ENCODE peak calls at places on chromosomes 1 and 21, in six cellular contexts. H is tibial nerve, Y is prostate gland, Z is IMR-90, Q is stomach, X is gastrocnemius medialis. E is an unnamed sample.
A peak's percentile ranks its signal among the peaks of the same experiment; 100 is the strongest.

GRCh38 chr1:156559797-156560112 is 12.6 kb downstream of the IQGAP3 start:
- DNase-seq in H (no peak), Y (peak; percentile 69), Z (no peak), Q (no peak), X (no peak), E (no peak)

GRCh38 chr1:33867684-33868083 is 3.8 kb downstream of the HMGB4 start:
- DNase-seq in H (no peak), Y (no peak), Z (no peak), Q (no peak), X (no peak), E (no peak)

GRCh38 chr1:70429219-70429618 is 18.2 kb downstream of the CTH start:
- DNase-seq in H (no peak), Y (no peak), Z (peak; percentile 76), Q (no peak), X (no peak), E (no peak)

GRCh38 chr21:27391990-27392389 is 425.1 kb upstream of the ADAMTS5 start:
- DNase-seq in H (no peak), Y (no peak), Z (no peak), Q (no peak), X (no peak), E (no peak)

GRCh38 chr1:26156285-26157038 is 2.4 kb upstream of the FAM110D start:
- DNase-seq in H (no peak), Y (no peak), Z (no peak), Q (no peak), X (no peak), E (no peak)

GRCh38 chr1:25927541-25928265 is 21.5 kb upstream of the STMN1 start:
- DNase-seq in H (no peak), Y (no peak), Z (no peak), Q (no peak), X (no peak), E (peak; percentile 19)

GRCh38 chr1:113488576-113489177 is 98.4 kb downstream of the MAGI3 start:
- DNase-seq in H (no peak), Y (no peak), Z (no peak), Q (no peak), X (no peak), E (no peak)

GRCh38 chr1:28551381-28551780 is 1.5 kb upstream of the TRNAU1AP start:
- DNase-seq in H (no peak), Y (no peak), Z (no peak), Q (no peak), X (no peak), E (no peak)

GRCh38 chr1:7669559-7670208 is 101.4 kb upstream of the VAMP3 start:
- DNase-seq in H (peak; percentile 47), Y (peak; percentile 49), Z (peak; percentile 29), Q (peak; percentile 56), X (no peak), E (peak; percentile 49)

GRCh38 chr1:184836934-184837698 is 82.5 kb upstream of the EDEM3 start:
- DNase-seq in H (no peak), Y (no peak), Z (no peak), Q (peak; percentile 32), X (no peak), E (peak; percentile 25)

GRCh38 chr21:36113647-36114428 is 21.0 kb upstream of the CBR3 start:
- DNase-seq in H (no peak), Y (peak; percentile 47), Z (no peak), Q (peak; percentile 85), X (no peak), E (peak; percentile 49)

GRCh38 chr1:63984257-63984626 is 210.4 kb downstream of the ROR1 start:
- DNase-seq in H (no peak), Y (no peak), Z (peak; percentile 22), Q (no peak), X (no peak), E (no peak)

GRCh38 chr1:78301141-78301540 is 189.6 kb upstream of the PTGFR start:
- DNase-seq in H (no peak), Y (no peak), Z (no peak), Q (no peak), X (no peak), E (no peak)

GRCh38 chr1:78304766-78305165 is 186.0 kb upstream of the PTGFR start:
- DNase-seq in H (no peak), Y (no peak), Z (no peak), Q (no peak), X (no peak), E (no peak)

GRCh38 chr1:78297828-78298227 is 192.9 kb upstream of the PTGFR start:
- DNase-seq in H (no peak), Y (no peak), Z (no peak), Q (no peak), X (no peak), E (no peak)

DNA sequence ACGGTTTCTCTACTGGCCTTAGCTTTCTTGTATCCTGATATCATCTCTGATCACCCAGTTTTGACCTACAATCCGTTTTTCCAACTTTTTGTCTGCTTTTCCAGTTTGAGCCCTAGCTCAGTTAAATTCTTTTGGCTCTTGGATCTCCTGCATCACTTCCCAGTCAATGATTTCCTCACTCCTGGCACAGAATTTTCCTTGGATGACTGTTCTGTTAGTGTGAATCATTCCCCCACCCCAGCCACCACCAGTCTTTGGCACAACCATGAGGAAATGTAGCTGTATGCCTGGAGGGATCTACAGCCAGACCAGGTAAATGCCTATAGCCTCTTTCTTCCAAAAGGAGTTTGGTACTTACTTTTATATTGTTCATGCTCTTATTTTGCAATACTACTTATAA is 187.2 kb upstream of the PTGFR start:
- DNase-seq in H (peak; percentile 90), Y (no peak), Z (peak; percentile 95), Q (no peak), X (peak; percentile 49), E (peak; percentile 39)
- TF ChIP-seq POLR2A in H (no peak), Y (no peak), Z (no peak), Q (no peak), X (no peak), E (no peak)

GRCh38 chr1:165371588-165372235 is 15.2 kb upstream of the LMX1A start:
- DNase-seq in H (no peak), Y (no peak), Z (no peak), Q (no peak), X (no peak), E (no peak)
- H3K27ac ChIP-seq in H (no peak overlapping the region), Y (no peak overlapping the region), Z (no peak overlapping the region), Q (no peak overlapping the region), X (no peak overlapping the region), E (no peak overlapping the region)

DNA sequence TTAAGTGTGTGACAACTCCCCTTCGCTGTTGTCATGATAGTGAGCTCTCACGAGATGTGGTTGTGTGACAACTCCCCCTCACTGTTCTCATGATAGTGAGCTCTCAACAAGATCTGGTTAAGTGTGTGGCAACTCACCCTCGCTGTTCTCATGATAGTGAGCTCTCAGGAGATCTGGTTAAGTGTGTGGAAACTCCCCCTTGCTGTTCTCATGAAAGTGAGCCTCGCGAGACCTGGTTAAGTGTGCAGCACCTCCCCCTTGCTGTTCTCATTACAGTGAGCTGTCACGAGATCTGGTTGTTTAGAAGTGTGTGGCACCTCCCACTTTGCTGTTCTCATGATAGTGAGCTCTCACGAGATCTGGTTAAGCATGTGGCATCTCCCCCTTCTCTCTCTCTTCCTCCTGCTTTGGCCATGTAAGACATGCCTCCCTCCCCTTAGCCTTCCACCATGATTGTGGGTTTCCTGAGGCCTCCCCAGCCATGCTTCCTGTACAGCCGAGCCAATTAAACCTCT is 25.1 kb upstream of the LSS start:
- DNase-seq in H (no peak), Y (no peak), Z (peak; percentile 24), Q (no peak), X (no peak), E (no peak)
- TF ChIP-seq POLR2A in H (no peak), Y (no peak), Z (no peak), Q (no peak), X (no peak), E (no peak)

DNA sequence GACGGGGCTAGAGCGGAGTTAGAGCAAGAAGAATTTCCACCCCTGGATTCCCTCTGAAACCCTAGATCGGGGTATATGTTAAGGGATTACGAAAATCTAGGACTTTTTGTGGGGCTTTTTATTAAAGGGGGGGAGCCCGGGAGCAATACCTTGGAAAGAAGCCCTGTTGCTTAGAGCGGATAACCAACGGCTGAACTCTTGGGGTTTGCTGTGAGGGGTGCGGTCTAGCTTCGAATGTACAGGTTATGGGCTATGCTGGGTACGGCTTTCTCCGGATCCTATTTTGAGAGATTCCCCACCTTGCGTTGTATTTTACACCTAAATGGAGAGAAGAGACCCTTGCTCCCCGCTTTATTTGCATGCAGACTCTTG is 633 bp downstream of the DYRK3 start:
- DNase-seq in H (no peak), Y (no peak), Z (no peak), Q (no peak), X (no peak), E (no peak)
- H3K27ac ChIP-seq in H (peak overlapping the region; percentile 79), Y (peak overlapping the region; percentile 73), Z (peak overlapping the region; percentile 62), Q (peak overlapping the region; percentile 91), X (peak overlapping the region; percentile 70), E (peak overlapping the region; percentile 68)

GRCh38 chr1:209775634-209776033 is 8.7 kb downstream of the C1orf74 start:
- DNase-seq in H (no peak), Y (no peak), Z (no peak), Q (no peak), X (no peak), E (no peak)
- TF ChIP-seq POLR2A in H (no peak), Y (no peak), Z (no peak), Q (no peak), X (no peak), E (no peak)

DNA sequence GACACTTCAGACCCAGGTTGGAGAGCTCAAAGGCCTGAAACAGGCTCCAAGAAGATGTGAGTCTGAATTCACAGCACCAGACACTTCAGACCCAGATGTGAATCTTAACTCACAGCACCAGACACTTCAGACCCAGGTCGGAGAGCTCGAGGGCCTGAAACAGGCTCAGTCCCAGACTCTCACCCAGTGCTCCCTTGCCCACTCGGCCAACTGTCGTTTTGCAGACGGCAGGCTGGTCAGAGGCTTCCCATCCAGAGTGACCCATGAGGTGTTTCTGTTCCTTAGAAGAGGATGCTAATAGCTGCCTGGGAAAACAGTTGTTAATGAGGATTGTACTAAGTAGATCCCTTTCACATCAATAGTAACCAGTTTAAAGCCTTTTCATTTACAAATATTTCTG is 88.4 kb downstream of the ADARB1 start:
- DNase-seq in H (no peak), Y (peak; percentile 1), Z (no peak), Q (no peak), X (no peak), E (no peak)
- H3K27ac ChIP-seq in H (no peak overlapping the region), Y (no peak overlapping the region), Z (no peak overlapping the region), Q (no peak overlapping the region), X (peak overlapping the region; percentile 83), E (no peak overlapping the region)

DNA sequence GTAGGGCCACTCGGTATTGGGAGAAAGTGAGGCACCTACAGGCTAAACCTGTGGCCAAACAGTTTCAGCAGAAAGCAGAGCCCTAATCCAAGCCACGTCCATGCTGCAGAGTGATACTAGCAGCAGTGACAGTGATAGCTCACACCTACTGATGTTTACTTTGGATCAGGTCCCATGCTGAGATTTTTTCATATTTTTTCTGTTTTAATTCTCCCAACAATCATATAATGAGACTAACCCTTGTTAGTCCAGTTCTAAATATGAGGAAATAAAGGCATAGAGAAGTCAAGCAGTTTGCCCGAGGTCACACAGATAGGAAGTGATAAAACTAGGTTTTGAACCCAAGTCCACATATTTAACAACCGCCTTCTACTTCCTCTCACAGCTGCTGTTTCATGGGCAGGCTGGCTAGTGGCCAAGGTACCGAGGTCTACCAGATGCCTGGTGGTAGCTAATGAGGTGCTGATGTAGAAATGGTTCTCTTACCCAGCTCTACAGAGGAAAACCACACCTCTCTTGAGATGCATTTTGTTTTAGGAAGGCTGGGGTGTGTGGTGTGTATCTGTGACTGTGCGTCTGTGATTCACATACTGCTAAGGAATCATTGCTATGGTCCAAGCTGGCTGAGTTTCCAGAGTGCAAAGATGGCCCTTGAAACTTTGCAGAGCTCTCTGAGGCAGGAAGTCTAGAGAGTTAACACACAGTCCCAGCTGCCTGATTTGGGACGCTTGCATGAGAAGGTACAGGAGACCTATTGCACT is 80.3 kb upstream of the ARTN start:
- DNase-seq in H (peak; percentile 48), Y (no peak), Z (peak; percentile 79), Q (peak; percentile 67), X (no peak), E (peak; percentile 66)
- TF ChIP-seq POLR2A in H (no peak), Y (no peak), Z (no peak), Q (no peak), X (no peak), E (no peak)

E was measured in body of pancreas.